ENCODE peak calls at places on chromosomes 16 and 17, in ten cellular contexts. V is Right ventricle myocardium superior; H is stimulated activated CD4-positive, alpha-beta T cell treated with anti-CD3 and anti-CD28 coated beads, TNF-alpha, amount 100 ng/mL, for 48 hours; R is lower leg skin; N is activated T-helper 9 cell treated with anti-CD3 and anti-CD28 coated beads, Interleukin-2, amount 50 U/mL, for 16 hours; L is nucleus accumbens; G is adrenal gland; C is AG09319; Z is T-cell; I is HEK293T. E is an unnamed sample.

GRCh38 chr17:76716834-76717205 is 6.1 kb upstream of the MXRA7 start:
- DNase-seq in V (peak), G (no peak), R (no peak), I (no peak), C (peak), L (no peak), H (no peak), Z (no peak), N (no peak), E (no peak)

GRCh38 chr17:41523787-41524186 is 4.3 kb downstream of the KRT19 start:
- DNase-seq in N (no peak), G (no peak), Z (no peak), R (no peak), H (no peak), C (no peak), V (peak), L (no peak), I (no peak), E (peak)

GRCh38 chr16:3919413-3919812 is 38.9 kb upstream of the CREBBP start:
- DNase-seq in G (no peak), V (no peak), I (no peak), C (no peak), Z (no peak), R (no peak), L (no peak), H (no peak), N (no peak), E (no peak)

GRCh38 chr16:28924762-28925385 is at the start of gene RABEP2:
- DNase-seq in I (peak), R (peak), H (peak), V (peak), L (peak), G (peak), C (peak), N (peak), Z (peak), E (peak)

GRCh38 chr17:55117063-55117611 is 147.6 kb upstream of the HLF start:
- DNase-seq in I (no peak), R (no peak), C (no peak), N (no peak), Z (no peak), G (no peak), L (no peak), H (no peak), V (no peak), E (no peak)

GRCh38 chr17:17361543-17362511 is 58.7 kb downstream of the NT5M start:
- DNase-seq in R (peak), H (no peak), C (no peak), I (no peak), V (peak), L (no peak), N (no peak), G (no peak), Z (no peak), E (no peak)

GRCh38 chr16:27642753-27643152 is 92.8 kb downstream of the KATNIP start:
- DNase-seq in G (no peak), I (no peak), Z (no peak), C (no peak), L (no peak), R (no peak), H (no peak), V (no peak), N (no peak), E (peak)

GRCh38 chr16:70743791-70744190 is 57.2 kb downstream of the VAC14 start:
- DNase-seq in N (no peak), I (no peak), V (no peak), G (no peak), H (no peak), C (no peak), R (no peak), L (no peak), Z (no peak), E (no peak)

GRCh38 chr16:1825864-1826690 is 548 bp downstream of the HAGH start:
- DNase-seq in L (no peak), H (peak), V (no peak), G (no peak), Z (peak), C (no peak), R (peak), N (peak), I (peak), E (peak)

GRCh38 chr17:2814049-2814448 is 17.8 kb downstream of the RAP1GAP2 start:
- DNase-seq in V (no peak), C (no peak), N (no peak), G (no peak), Z (no peak), R (no peak), I (no peak), L (no peak), H (no peak), E (no peak)

GRCh38 chr16:87406495-87407088 is 14.5 kb downstream of the MAP1LC3B start:
- DNase-seq in C (no peak), H (no peak), N (no peak), G (no peak), Z (no peak), R (peak), I (no peak), V (no peak), L (no peak), E (no peak)

GRCh38 chr16:10992797-10993196 is 48.4 kb downstream of the CLEC16A start:
- DNase-seq in Z (no peak), R (no peak), G (no peak), V (peak), C (no peak), N (no peak), L (no peak), I (no peak), H (peak), E (peak)

GRCh38 chr17:77324227-77324626 is 183.5 kb downstream of the SEC14L1 start:
- DNase-seq in Z (no peak), I (no peak), N (no peak), H (no peak), R (peak), V (peak), C (no peak), L (no peak), G (peak), E (no peak)

GRCh38 chr17:80706454-80706853 is 161.8 kb downstream of the RPTOR start:
- DNase-seq in C (no peak), I (no peak), Z (no peak), V (no peak), H (no peak), G (no peak), L (no peak), R (no peak), N (no peak), E (no peak)

GRCh38 chr17:9016941-9017552 is 4.3 kb upstream of the NTN1 start:
- DNase-seq in C (no peak), R (no peak), G (no peak), V (no peak), I (no peak), H (no peak), N (no peak), Z (no peak), L (no peak), E (peak)

GRCh38 chr17:44543213-44543904 is 13.9 kb upstream of the FZD2 start:
- DNase-seq in I (no peak), R (no peak), G (no peak), H (no peak), V (no peak), Z (no peak), N (no peak), L (no peak), C (peak), E (no peak)

E was measured in erythroblast.